ENCODE peak calls at places on chromosomes 4 and X, in seven cellular contexts. Y, G, O, M, B, U and C are unnamed samples.

GRCh38 chrX:1841746-1842145 is 226.9 kb downstream of the ASMT start:
- DNase-seq in Y (no peak), G (no peak), O (no peak), M (no peak), B (no peak), U (no peak), C (no peak)

GRCh38 chr4:172986114-172986513 is 182.5 kb upstream of the GALNT7 start:
- DNase-seq in Y (no peak), G (no peak), O (no peak), M (no peak), B (no peak), U (peak; percentile 13), C (no peak)

GRCh38 chrX:137428251-137428661 is 137.7 kb upstream of the ZIC3 start:
- DNase-seq in Y (no peak), G (no peak), O (no peak), M (no peak), B (no peak), U (no peak), C (no peak)

GRCh38 chr4:98746530-98746929 is 88.1 kb upstream of the TSPAN5 start:
- DNase-seq in Y (no peak), G (no peak), O (no peak), M (no peak), B (no peak), U (no peak), C (peak; percentile 52)

GRCh38 chr4:187046471-187046870 is 322.8 kb upstream of the FAT1 start:
- DNase-seq in Y (no peak), G (no peak), O (no peak), M (no peak), B (no peak), U (no peak), C (no peak)

GRCh38 chr4:82715731-82716617 is 82.6 kb downstream of the SCD5 start:
- DNase-seq in Y (no peak), G (no peak), O (peak; percentile 36), M (no peak), B (no peak), U (no peak), C (peak; percentile 70)

GRCh38 chr4:106245176-106245575 is 70.8 kb downstream of the TBCK start:
- DNase-seq in Y (no peak), G (no peak), O (peak; percentile 19), M (peak; percentile 4), B (no peak), U (no peak), C (peak; percentile 1)

GRCh38 chr4:4395849-4396627 is 9.1 kb downstream of the NSG1 start:
- DNase-seq in Y (no peak), G (no peak), O (peak; percentile 7), M (peak; percentile 37), B (peak; percentile 61), U (no peak), C (peak; percentile 53)

GRCh38 chrX:39693298-39693697 is 404.5 kb downstream of the BCOR start:
- DNase-seq in Y (no peak), G (no peak), O (no peak), M (peak; percentile 87), B (peak; percentile 37), U (no peak), C (no peak)

GRCh38 chr4:4820264-4820663 is 39.2 kb upstream of the MSX1 start:
- DNase-seq in Y (no peak), G (no peak), O (no peak), M (no peak), B (peak; percentile 78), U (no peak), C (no peak)

GRCh38 chr4:8090312-8090711 is 68.3 kb downstream of the ABLIM2 start:
- DNase-seq in Y (no peak), G (no peak), O (no peak), M (no peak), B (no peak), U (no peak), C (peak; percentile 35)

GRCh38 chrX:24340501-24340900 is 19.9 kb upstream of the SUPT20HL1 start:
- DNase-seq in Y (no peak), G (no peak), O (no peak), M (no peak), B (no peak), U (no peak), C (no peak)

GRCh38 chr4:4985844-4986243 is 33.4 kb downstream of the CYTL1 start:
- DNase-seq in Y (peak; percentile 47), G (no peak), O (no peak), M (peak; percentile 21), B (no peak), U (no peak), C (no peak)

GRCh38 chr4:1588306-1588705 is 95.8 kb downstream of the FAM53A start:
- DNase-seq in Y (no peak), G (no peak), O (no peak), M (no peak), B (no peak), U (no peak), C (no peak)

GRCh38 chrX:129780441-129781105 is 824 bp downstream of the SASH3 start:
- DNase-seq in Y (no peak), G (no peak), O (no peak), M (no peak), B (no peak), U (no peak), C (no peak)

GRCh38 chrX:155262970-155263754 is 1.1 kb downstream of the RAB39B start:
- DNase-seq in Y (no peak), G (no peak), O (no peak), M (no peak), B (no peak), U (no peak), C (no peak)

DNA sequence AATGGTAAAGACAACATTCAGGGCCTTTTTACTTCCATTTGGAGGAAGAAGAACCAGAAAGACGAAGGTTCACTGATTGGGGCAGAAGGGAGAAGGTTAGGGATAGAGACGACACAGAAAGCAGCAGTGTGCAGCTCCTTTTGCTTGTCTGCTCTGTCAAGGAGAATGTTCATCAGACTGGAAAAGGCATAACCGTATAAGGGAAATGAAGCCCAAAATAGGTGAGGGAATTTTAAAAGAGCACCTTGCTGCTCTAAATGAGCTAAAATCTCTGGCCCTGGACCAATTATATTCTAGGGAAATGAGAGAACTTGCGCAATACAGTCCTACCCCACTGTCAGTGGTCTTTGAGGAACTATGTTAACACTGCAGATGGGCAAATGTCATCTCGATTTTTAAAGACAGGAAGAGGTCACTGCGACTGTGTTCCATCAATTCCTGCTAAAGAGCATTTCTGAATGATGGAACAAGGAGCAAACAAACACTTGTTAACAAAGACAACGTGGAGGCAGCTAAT is 909.8 kb upstream of the FTHL17 start:
- DNase-seq in Y (no peak), G (no peak), O (no peak), M (no peak), B (no peak), U (no peak), C (no peak)
- TF ChIP-seq RAD21 in Y (no peak), G (no peak), O (no peak), M (no peak), B (no peak), U (no peak), C (no peak)

DNA sequence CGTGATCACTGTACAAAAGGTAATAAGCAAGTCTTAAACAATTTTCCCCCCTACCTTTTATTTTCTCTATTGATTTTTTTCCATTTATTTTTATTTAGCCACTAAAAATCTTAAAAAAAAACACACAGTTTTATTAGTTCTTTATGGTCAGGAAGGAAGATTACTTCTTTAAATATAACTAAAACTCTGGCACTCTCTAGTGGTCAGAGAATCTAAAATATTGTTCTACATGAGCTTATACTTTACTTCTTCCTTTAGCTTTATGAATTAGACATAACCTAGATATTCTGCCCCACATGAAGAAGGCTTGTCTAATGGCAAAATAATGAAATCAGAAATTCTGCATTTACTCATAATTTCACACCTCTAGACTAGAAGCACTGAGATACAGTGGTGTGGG is 135.2 kb downstream of the PDE5A start:
- DNase-seq in Y (peak; percentile 2), G (no peak), O (no peak), M (no peak), B (no peak), U (no peak), C (no peak)
- TF ChIP-seq RAD21 in Y (peak; percentile 39), G (peak; percentile 39), O (no peak), M (peak; percentile 9), B (peak; percentile 40), U (peak; percentile 18), C (peak; percentile 6)

DNA sequence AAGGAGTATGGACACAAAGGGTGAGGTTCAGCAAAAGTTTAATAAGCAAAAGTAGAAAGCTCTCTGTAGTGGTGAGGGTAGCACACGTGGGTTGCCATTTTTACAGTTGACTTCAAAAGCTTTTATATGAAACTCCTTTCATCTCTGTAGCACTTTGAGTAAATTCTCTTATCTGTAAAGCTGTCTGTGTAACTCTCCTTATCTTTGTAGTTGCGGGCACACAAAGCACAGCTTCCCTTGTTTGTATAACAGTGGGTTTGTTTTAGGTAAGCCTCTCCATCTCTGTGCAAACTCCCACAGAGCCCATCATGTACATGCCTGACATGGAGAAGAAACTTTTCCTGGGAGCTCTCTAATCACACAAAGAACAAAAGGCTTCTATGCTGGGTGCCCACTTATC is 325.9 kb upstream of the PABPC5 start:
- DNase-seq in Y (no peak), G (no peak), O (peak; percentile 85), M (no peak), B (no peak), U (no peak), C (no peak)
- TF ChIP-seq RAD21 in Y (no peak), G (no peak), O (no peak), M (no peak), B (no peak), U (no peak), C (no peak)

GRCh38 chr4:163233321-163233720 is 66.6 kb upstream of the NAF1 start:
- DNase-seq in Y (no peak), G (no peak), O (no peak), M (no peak), B (no peak), U (no peak), C (no peak)
- TF ChIP-seq RAD21 in Y (no peak), G (no peak), O (no peak), M (no peak), B (no peak), U (no peak), C (no peak)

DNA sequence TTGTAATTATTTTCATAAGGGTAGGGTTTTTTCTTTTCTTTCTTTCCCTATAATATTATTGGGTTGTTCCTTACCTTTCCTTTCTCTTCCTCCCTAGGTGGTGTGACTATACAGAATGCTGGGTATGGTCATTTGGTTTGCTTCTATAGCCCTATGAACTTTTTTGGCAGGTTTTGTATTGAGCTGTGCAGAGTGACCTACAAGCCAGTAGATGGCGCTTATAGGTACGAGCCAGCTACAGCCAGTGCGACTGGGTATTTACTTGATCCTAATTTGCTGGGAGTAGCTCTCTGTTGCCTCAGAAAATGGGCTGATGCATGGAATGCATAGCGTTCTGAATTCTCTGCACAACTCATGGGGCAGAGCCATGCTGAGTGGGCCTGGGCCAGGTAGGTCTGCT is 423.3 kb downstream of the MAGEE1 start:
- DNase-seq in Y (peak; percentile 0), G (no peak), O (no peak), M (no peak), B (no peak), U (no peak), C (no peak)
- TF ChIP-seq RAD21 in Y (no peak), G (no peak), O (no peak), M (no peak), B (peak; percentile 8), U (no peak), C (no peak)

GRCh38 chr4:72893354-72894066 is 176.0 kb downstream of the COX18 start:
- DNase-seq in Y (no peak), G (no peak), O (no peak), M (no peak), B (no peak), U (no peak), C (no peak)
- TF ChIP-seq RAD21 in Y (no peak), G (no peak), O (no peak), M (no peak), B (no peak), U (no peak), C (no peak)

GRCh38 chr4:25585901-25586523 is 69.6 kb upstream of the SLC34A2 start:
- DNase-seq in Y (no peak), G (no peak), O (no peak), M (no peak), B (no peak), U (no peak), C (no peak)
- TF ChIP-seq RAD21 in Y (no peak), G (no peak), O (no peak), M (no peak), B (no peak), U (no peak), C (no peak)